ENCODE peak calls at places on chromosome 21, in four cellular contexts. One of them, this sample, is unnamed.

GRCh38 chr21:44300262-44300959 is 558 bp downstream of the PFKL start:
- DNase-seq in WTC11: peak; percentile 42
- DNase-seq in HepG2: peak; percentile 29
- DNase-seq in GM12878: no peak
- DNase-seq in this sample: peak; percentile 97

GRCh38 chr21:14995695-14996490 is 68.9 kb downstream of the NRIP1 start:
- DNase-seq in WTC11: no peak
- DNase-seq in GM12878: no peak
- DNase-seq in HepG2: no peak
- DNase-seq in this sample: no peak

GRCh38 chr21:34306246-34306645 is 57.6 kb upstream of the KCNE2 start:
- DNase-seq in HepG2: no peak
- DNase-seq in WTC11: no peak
- DNase-seq in GM12878: no peak
- DNase-seq in this sample: no peak

GRCh38 chr21:33478858-33479678 is 706 bp downstream of the TMEM50B start:
- DNase-seq in GM12878: no peak
- DNase-seq in HepG2: peak; percentile 10
- DNase-seq in WTC11: peak; percentile 69
- DNase-seq in this sample: peak; percentile 64

GRCh38 chr21:34702341-34702807 is 33.6 kb downstream of the CLIC6 start:
- DNase-seq in WTC11: no peak
- DNase-seq in HepG2: no peak
- DNase-seq in GM12878: no peak
- DNase-seq in this sample: no peak

GRCh38 chr21:17726047-17726446 is 93.1 kb downstream of the C21orf91 start:
- DNase-seq in GM12878: no peak
- DNase-seq in WTC11: no peak
- DNase-seq in HepG2: peak; percentile 10
- DNase-seq in this sample: peak; percentile 10

GRCh38 chr21:44686843-44687561 is 5.0 kb upstream of the KRTAP12-1 start:
- DNase-seq in WTC11: no peak
- DNase-seq in GM12878: no peak
- DNase-seq in HepG2: no peak
- DNase-seq in this sample: no peak

GRCh38 chr21:35349378-35350080 is 300.4 kb upstream of the RUNX1 start:
- DNase-seq in WTC11: no peak
- DNase-seq in GM12878: no peak
- DNase-seq in HepG2: no peak
- DNase-seq in this sample: no peak

GRCh38 chr21:29078884-29079765 is 5.7 kb upstream of the CCT8 start:
- DNase-seq in WTC11: no peak
- DNase-seq in HepG2: no peak
- DNase-seq in GM12878: peak; percentile 68
- DNase-seq in this sample: peak; percentile 35

GRCh38 chr21:34796518-34797201 is 127.9 kb downstream of the CLIC6 start:
- DNase-seq in WTC11: no peak
- DNase-seq in GM12878: no peak
- DNase-seq in HepG2: peak; percentile 63
- DNase-seq in this sample: no peak

GRCh38 chr21:44618504-44618903 is 6.6 kb downstream of the KRTAP10-8 start:
- DNase-seq in HepG2: peak; percentile 16
- DNase-seq in WTC11: peak; percentile 40
- DNase-seq in GM12878: no peak
- DNase-seq in this sample: no peak

GRCh38 chr21:44380876-44381275 is 27.5 kb downstream of the TRPM2 start:
- DNase-seq in GM12878: no peak
- DNase-seq in HepG2: no peak
- DNase-seq in WTC11: no peak
- DNase-seq in this sample: no peak

GRCh38 chr21:30234643-30235042 is 18.7 kb upstream of the CLDN8 start:
- DNase-seq in HepG2: no peak
- DNase-seq in WTC11: no peak
- DNase-seq in GM12878: no peak
- DNase-seq in this sample: no peak

GRCh38 chr21:35648512-35648911 is 411.8 kb downstream of the SETD4 start:
- DNase-seq in HepG2: no peak
- DNase-seq in GM12878: no peak
- DNase-seq in WTC11: no peak
- DNase-seq in this sample: no peak

GRCh38 chr21:26124421-26124833 is 46.1 kb downstream of the APP start:
- DNase-seq in WTC11: no peak
- DNase-seq in GM12878: no peak
- DNase-seq in HepG2: no peak
- DNase-seq in this sample: no peak

GRCh38 chr21:16248705-16249104 is 518.9 kb downstream of the USP25 start:
- DNase-seq in HepG2: no peak
- DNase-seq in WTC11: no peak
- DNase-seq in GM12878: no peak
- DNase-seq in this sample: no peak

DNA sequence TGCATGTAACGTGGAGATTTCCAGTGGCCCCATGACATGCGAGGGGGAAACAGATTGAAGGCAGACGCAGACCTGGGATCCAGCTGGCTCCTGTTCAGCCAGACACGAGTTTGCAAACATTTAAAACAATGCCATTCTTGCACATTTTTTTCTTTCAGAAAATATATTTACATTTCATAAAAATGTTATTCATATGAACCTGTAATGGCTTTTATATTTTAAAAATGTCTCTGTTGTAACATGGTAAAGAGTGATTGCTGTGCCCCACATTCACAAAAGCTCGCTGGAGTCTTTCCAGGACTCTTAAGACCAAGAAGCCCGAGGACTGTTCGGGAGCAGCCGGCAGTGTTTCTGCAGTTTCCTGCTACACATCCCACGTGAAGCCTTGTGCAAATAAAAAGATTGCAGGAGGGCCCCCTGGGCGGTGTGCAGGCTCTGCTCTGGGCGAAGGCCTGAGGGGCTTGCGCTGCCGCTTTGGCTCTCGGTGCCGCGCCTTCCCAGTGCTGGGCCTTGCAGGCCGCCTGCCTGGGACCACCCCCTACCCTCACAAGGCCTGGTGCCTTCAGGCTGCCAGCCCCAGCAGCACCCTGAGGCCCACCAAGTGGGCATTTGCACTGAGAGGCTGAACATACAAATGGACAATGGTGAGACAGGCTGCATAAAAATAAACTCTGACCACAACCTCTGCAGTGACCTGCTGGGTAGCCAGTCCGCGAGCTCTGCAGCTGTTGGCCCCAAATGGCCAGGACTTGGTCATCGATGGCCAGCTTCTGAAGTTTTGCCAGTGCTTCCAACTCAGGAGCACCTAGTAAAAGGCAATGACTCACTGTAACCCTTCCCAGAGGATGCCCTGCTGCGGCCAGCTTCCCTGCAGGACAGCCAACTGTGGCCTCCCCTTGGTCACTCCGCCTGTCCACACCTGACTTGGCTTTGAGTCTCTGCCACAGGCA is 185.1 kb downstream of the DYRK1A start:
- DNase-seq in WTC11: no peak
- DNase-seq in GM12878: no peak
- DNase-seq in HepG2: peak; percentile 53
- DNase-seq in this sample: no peak
- TF ChIP-seq NR2C2 in WTC11: no peak
- TF ChIP-seq NR2C2 in GM12878: no peak
- TF ChIP-seq NR2C2 in HepG2: no peak
- TF ChIP-seq NR2C2 in this sample: no peak

DNA sequence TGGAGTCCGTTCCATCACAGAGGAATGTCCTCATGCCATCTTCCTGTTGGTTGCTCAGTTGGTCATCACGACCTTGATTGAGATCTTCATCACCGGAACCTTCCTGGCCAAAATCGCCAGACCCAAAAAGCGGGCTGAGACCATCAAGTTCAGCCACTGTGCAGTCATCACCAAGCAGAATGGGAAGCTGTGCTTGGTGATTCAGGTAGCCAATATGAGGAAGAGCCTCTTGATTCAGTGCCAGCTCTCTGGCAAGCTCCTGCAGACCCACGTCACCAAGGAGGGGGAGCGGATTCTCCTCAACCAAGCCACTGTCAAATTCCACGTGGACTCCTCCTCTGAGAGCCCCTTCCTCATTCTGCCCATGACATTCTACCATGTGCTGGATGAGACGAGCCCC is 42.9 kb downstream of the KCNJ15 start:
- DNase-seq in GM12878: no peak
- DNase-seq in HepG2: no peak
- DNase-seq in WTC11: no peak
- DNase-seq in this sample: no peak
- TF ChIP-seq NR2C2 in GM12878: no peak
- TF ChIP-seq NR2C2 in HepG2: no peak
- TF ChIP-seq NR2C2 in WTC11: no peak
- TF ChIP-seq NR2C2 in this sample: no peak

DNA sequence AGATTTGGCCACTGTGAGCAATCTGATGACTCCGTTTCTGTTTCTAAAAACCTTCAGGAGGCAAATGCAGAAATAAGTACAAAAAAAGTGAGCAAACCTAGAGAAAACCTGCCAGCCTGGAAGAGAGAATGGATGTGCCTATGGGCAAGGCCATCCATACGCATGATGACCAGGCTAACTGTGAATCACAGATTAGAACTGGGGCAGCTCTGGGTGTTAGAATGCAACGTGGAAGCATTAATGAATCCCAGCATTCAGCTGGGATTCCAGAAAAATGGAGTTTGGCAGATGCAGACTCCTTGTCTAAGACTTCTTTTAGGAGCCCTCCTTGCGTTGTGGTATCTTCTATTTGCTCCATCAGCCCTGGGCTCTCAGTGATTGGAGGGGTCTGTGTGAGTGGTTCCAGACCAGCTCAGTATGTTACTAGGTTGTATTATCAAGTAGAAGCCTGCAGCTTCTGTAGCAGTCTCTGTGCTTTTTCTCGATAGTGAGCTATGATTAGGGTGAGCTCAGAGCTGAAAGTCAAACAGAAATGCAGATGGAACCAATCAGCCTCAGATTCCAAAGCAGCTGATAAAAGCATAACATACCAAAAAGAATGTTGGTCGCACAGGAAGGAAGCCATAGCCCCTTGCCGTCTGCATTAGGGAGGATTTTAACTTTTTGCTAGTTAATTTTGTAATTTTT is 154.0 kb downstream of the PSMG1 start:
- DNase-seq in GM12878: no peak
- DNase-seq in HepG2: no peak
- DNase-seq in WTC11: no peak
- DNase-seq in this sample: no peak
- TF ChIP-seq NR2C2 in GM12878: no peak
- TF ChIP-seq NR2C2 in HepG2: no peak
- TF ChIP-seq NR2C2 in WTC11: no peak
- TF ChIP-seq NR2C2 in this sample: no peak

GRCh38 chr21:22438428-22439086 is 1440.3 kb downstream of the NCAM2 start:
- DNase-seq in WTC11: no peak
- DNase-seq in HepG2: no peak
- DNase-seq in GM12878: no peak
- DNase-seq in this sample: no peak
- TF ChIP-seq NR2C2 in WTC11: no peak
- TF ChIP-seq NR2C2 in HepG2: no peak
- TF ChIP-seq NR2C2 in GM12878: no peak
- TF ChIP-seq NR2C2 in this sample: no peak

DNA sequence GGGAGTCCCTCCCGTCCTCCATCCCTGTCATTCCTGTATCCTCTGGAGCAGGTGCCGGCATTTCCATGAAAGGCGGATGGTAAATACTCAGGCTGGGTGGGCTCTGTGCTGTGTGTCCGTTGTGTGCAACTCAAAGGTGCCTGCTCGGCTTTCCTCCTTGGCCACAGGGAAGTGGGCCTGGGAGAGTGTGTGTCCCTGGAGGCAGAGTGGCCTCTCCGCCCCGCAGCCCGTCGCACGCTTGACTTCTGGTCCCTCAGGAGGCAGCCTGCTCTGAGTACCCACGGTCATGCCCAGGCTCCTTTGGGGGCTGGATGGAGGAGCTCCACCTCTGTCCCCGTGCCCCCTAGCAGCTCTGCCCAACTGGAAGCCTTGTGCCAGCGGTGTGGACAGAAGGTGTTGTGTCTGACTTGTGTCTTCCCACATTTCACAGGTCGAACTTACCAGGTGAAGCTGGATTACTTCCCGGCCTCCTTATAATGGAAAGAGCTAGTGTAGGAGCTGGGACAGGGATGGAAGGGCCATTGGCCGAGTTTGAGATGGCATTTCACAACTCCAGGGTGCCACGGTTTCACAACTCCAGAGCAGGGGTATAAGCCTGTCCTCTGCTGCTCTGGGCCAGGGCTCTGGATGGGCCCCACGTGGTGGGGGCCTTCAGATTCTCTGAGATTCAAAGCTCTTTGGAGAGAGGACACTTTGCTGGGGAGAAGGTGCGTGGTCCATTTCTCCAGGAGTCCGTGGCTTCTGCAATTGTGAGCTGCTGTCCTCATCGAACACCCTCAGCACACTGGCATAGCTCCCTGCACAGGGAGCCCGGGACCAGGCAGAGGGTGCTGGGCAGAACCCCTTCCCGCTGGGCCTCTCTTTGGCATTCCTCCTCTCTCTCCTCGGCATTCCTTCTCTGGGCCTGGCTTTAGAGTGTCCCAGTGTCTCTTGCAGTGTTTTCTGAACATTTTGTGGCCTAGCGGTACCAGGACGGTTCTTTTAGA is 152.7 kb upstream of the COL6A1 start:
- DNase-seq in GM12878: no peak
- DNase-seq in WTC11: no peak
- DNase-seq in HepG2: no peak
- DNase-seq in this sample: no peak
- TF ChIP-seq NR2C2 in GM12878: no peak
- TF ChIP-seq NR2C2 in WTC11: no peak
- TF ChIP-seq NR2C2 in HepG2: no peak
- TF ChIP-seq NR2C2 in this sample: no peak

GRCh38 chr21:42237577-42237976 is 18.6 kb downstream of the ABCG1 start:
- DNase-seq in HepG2: no peak
- DNase-seq in WTC11: no peak
- DNase-seq in GM12878: no peak
- DNase-seq in this sample: no peak
- TF ChIP-seq NR2C2 in HepG2: no peak
- TF ChIP-seq NR2C2 in WTC11: no peak
- TF ChIP-seq NR2C2 in GM12878: no peak
- TF ChIP-seq NR2C2 in this sample: no peak